ENCODE peak calls at places on chromosomes 7 and 10, in eight cellular contexts. I is ovary, E is gastrocnemius medialis, Z is stomach, N is H1, Y is Peyer's patch, L is A549, O is pancreas. R is an unnamed sample. For H3K4me1, the result is how much of the 10 kb centered on the place peaks cover.

GRCh38 chr7:152735443-152736004 is 24.0 kb upstream of the ACTR3B start:
- DNase-seq in I (no peak), E (no peak), Z (no peak), N (no peak), Y (no peak), L (no peak), O (no peak), R (no peak)

GRCh38 chr7:138077809-138078208 is 1.6 kb downstream of the AKR1D1 start:
- DNase-seq in I (no peak), E (no peak), Z (no peak), N (no peak), Y (no peak), L (no peak), O (no peak), R (no peak)

GRCh38 chr7:141436676-141437075 is 114.5 kb upstream of the AGK start:
- DNase-seq in I (no peak), E (no peak), Z (no peak), N (no peak), Y (no peak), L (no peak), O (no peak), R (no peak)

GRCh38 chr10:109974509-109975191 is 33.1 kb upstream of the ADD3 start:
- DNase-seq in I (no peak), E (no peak), Z (no peak), N (no peak), Y (no peak), L (peak), O (peak), R (no peak)

GRCh38 chr10:69801094-69801433 is 642 bp upstream of the COL13A1 start:
- DNase-seq in I (no peak), E (peak), Z (peak), N (no peak), Y (peak), L (peak), O (peak), R (peak)

GRCh38 chr7:22864301-22864700 is 41.7 kb upstream of the TOMM7 start:
- DNase-seq in I (no peak), E (no peak), Z (no peak), N (no peak), Y (no peak), L (no peak), O (no peak), R (no peak)

GRCh38 chr7:10767771-10768170 is 205.9 kb upstream of the PHF14 start:
- DNase-seq in I (no peak), E (no peak), Z (no peak), N (no peak), Y (no peak), L (no peak), O (no peak), R (no peak)

GRCh38 chr7:120842131-120842621 is 15.8 kb downstream of the TSPAN12 start:
- DNase-seq in I (no peak), E (no peak), Z (peak), N (no peak), Y (no peak), L (no peak), O (peak), R (no peak)

GRCh38 chr7:117061751-117062150 is 108.5 kb downstream of the ST7 start:
- DNase-seq in I (no peak), E (no peak), Z (no peak), N (no peak), Y (no peak), L (no peak), O (no peak), R (no peak)

GRCh38 chr10:110893559-110894179 is 21.9 kb downstream of the PDCD4 start:
- DNase-seq in I (no peak), E (no peak), Z (no peak), N (no peak), Y (no peak), L (peak), O (no peak), R (no peak)

GRCh38 chr7:129714514-129715063 is 103.1 kb downstream of the NRF1 start:
- DNase-seq in I (no peak), E (no peak), Z (no peak), N (no peak), Y (no peak), L (no peak), O (no peak), R (no peak)
- H3K4me3 ChIP-seq in I (no peak), E (no peak), Z (no peak), N (no peak), Y (no peak), L (no peak), O (no peak), R (no peak)

GRCh38 chr7:96004598-96004997 is 232.2 kb downstream of the DYNC1I1 start:
- DNase-seq in I (no peak), E (no peak), Z (no peak), N (no peak), Y (no peak), L (no peak), O (no peak), R (no peak)
- TF ChIP-seq CTCF in I (no peak), E (no peak), Z (no peak), N (no peak), Y (no peak), L (no peak), O (no peak), R (no peak)

DNA sequence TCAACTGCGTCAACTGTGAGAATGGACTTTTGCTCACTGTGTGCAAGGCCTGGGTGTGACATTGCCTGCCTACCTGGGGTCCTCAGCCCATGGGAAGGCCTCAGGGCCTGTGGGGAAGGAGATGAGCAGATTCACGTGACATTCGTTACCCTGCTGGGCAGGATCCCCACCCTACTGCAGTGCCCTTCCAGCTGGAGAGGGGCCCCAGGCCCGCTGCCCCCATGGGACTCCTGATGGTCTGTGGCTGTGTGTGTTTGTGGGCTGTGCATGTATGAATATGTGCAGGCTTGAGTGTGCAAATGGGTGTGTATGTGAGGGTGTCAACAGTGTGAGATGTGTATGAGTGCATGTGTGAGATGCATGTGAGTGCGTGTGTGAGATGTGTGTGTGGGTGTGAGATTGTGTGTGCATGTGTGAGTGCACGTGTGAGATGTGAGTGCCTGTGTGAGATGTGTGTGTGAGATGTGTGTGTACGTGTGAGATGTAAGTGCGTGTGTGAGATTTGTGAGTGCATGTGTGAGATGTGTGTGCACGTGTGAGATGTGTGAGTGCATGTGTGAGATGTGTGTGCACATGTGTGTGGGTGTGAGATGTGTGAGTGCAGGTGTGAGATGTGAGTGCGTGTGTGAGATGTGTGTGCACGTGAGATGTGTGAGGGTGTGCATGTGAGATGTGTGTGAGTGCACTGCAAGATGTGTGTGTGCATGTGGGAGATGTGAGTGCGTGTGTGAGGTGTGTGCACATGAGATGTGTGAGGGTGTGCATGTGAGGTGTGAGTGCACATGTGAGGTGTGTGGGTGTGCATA is 29.7 kb downstream of the PPIF start:
- DNase-seq in I (no peak), E (no peak), Z (no peak), N (no peak), Y (no peak), L (no peak), O (no peak), R (no peak)
- H3K4me1 ChIP-seq in I (under half), E (under half), Z (half or more), N (under half), Y (under half), L (under half), O (under half), R (under half)

GRCh38 chr10:86262671-86263165 is 103.9 kb downstream of the GRID1 start:
- DNase-seq in I (no peak), E (no peak), Z (peak), N (no peak), Y (no peak), L (no peak), O (no peak), R (no peak)
- H3K4me3 ChIP-seq in I (no peak), E (no peak), Z (peak), N (no peak), Y (no peak), L (no peak), O (no peak), R (no peak)

GRCh38 chr7:20713792-20714191 is 72.9 kb downstream of the SP8 start:
- DNase-seq in I (no peak), E (no peak), Z (no peak), N (no peak), Y (no peak), L (no peak), O (no peak), R (no peak)
- TF ChIP-seq CTCF in I (no peak), E (no peak), Z (no peak), N (no peak), Y (no peak), L (no peak), O (no peak), R (no peak)

GRCh38 chr7:36942062-36942461 is 217.8 kb upstream of the AOAH start:
- DNase-seq in I (no peak), E (no peak), Z (no peak), N (no peak), Y (no peak), L (no peak), O (no peak), R (no peak)
- H3K4me1 ChIP-seq in I (under half), E (under half), Z (under half), N (under half), Y (under half), L (under half), O (under half), R (under half)

DNA sequence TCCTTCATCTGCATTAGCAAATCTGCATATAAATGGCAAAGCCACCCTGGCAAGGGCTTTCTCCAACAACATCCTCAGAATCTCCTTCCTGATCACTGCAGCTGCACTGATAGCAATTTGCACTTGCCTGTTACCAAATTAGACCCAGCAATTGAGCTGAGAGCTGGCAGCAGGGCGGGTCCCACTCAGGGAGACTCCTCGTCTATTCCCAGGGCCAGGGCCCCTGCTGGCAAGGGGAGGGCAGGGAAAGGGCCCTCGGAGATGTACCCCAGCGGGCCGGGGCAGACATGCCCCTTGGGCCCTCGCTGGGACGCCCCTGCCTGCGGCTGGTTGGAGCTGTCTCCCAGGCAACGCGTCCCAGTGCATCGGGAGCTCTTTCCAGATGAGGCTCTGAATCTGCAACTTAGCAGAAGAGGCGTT is 249.1 kb upstream of the PPP2R2D start:
- DNase-seq in I (no peak), E (no peak), Z (peak), N (no peak), Y (peak), L (no peak), O (no peak), R (no peak)
- H3K4me3 ChIP-seq in I (no peak), E (no peak), Z (no peak), N (peak), Y (no peak), L (no peak), O (no peak), R (no peak)

DNA sequence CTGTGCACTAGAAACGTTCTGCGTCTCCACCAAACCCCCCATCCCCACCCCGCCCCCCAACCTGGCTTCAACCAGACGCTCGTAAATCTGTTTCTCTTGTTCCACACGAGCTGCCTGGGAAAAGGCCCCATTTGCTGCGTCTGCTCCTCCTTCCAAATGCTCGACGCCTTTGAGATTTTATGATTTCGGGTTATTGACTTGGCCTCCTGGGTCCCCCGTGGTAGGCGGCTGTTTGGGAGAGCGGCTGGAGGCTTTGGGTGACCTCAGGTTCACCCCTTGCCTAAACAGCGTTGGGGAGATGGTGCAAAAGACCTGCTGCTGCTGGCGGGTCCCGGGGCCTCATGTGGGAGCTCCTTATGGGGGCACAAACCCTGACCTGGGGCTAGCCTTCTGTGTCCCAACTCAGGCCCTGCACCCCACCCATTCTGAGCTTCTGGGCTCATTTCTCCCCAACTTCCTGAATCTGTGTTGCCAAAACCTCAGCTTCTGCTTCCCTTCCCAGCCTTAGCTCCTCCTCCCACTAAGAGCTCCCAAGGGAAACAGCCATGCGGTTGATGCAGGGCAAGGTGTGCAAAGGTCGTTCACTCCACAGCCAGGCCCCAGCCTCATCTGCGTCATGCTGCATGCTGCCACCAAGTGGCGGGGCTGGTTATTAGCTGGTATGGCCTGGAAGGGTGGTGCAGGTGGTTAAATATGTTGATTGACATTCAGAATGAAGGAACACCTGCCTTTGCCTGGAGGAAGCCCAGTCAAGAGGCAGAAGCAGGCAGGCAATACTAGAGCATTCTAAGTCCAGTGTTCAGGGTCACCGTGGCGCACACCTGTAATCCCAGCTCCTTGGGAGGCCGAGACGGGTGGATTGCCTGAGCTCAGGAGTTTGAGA is 49.1 kb upstream of the ELN start:
- DNase-seq in I (no peak), E (peak), Z (peak), N (peak), Y (peak), L (peak), O (peak), R (peak)
- TF ChIP-seq CTCF in I (no peak), E (peak), Z (peak), N (peak), Y (no peak), L (peak), O (no peak), R (peak)

R was measured in transverse colon.